ENCODE peak calls at places on chromosomes 1 and 21, in four cellular contexts. U is GM12878, H is HepG2, B is H1. J is an unnamed sample.
A peak's percentile ranks its signal among the peaks of the same experiment; 100 is the strongest.

GRCh38 chr1:117589531-117589930 is 16.3 kb upstream of the TENT5C start:
- DNase-seq in U (no peak), H (no peak), B (no peak), J (no peak)

GRCh38 chr21:35377505-35378090 is 328.5 kb upstream of the RUNX1 start:
- DNase-seq in U (no peak), H (no peak), B (no peak), J (no peak)

GRCh38 chr1:214215583-214215982 is 65.4 kb upstream of the SMYD2 start:
- DNase-seq in U (no peak), H (no peak), B (no peak), J (no peak)

GRCh38 chr21:37435120-37435519 is 68.5 kb downstream of the DYRK1A start:
- DNase-seq in U (no peak), H (no peak), B (peak; percentile 21), J (peak; percentile 92)

GRCh38 chr1:81158592-81158991 is 642.1 kb upstream of the ADGRL2 start:
- DNase-seq in U (no peak), H (no peak), B (no peak), J (no peak)

GRCh38 chr21:39515684-39516083 is 63.9 kb downstream of the SH3BGR start:
- DNase-seq in U (no peak), H (no peak), B (no peak), J (no peak)

GRCh38 chr1:25135903-25136302 is 96.4 kb downstream of the SYF2 start:
- DNase-seq in U (no peak), H (no peak), B (no peak), J (no peak)

GRCh38 chr1:117181630-117182041 is 29.1 kb downstream of the VTCN1 start:
- DNase-seq in U (no peak), H (no peak), B (no peak), J (no peak)

GRCh38 chr1:82388679-82389078 is 587.9 kb downstream of the ADGRL2 start:
- DNase-seq in U (no peak), H (no peak), B (no peak), J (no peak)

GRCh38 chr1:31626451-31627202 is 9.1 kb downstream of the HCRTR1 start:
- DNase-seq in U (no peak), H (no peak), B (no peak), J (no peak)

GRCh38 chr1:239719642-239720258 is 333.4 kb downstream of the CHRM3 start:
- DNase-seq in U (no peak), H (no peak), B (no peak), J (no peak)

GRCh38 chr1:89908993-89909436 is 85.9 kb upstream of the ZNF326 start:
- DNase-seq in U (no peak), H (no peak), B (no peak), J (no peak)

GRCh38 chr1:211520641-211521040 is 28.7 kb upstream of the RD3 start:
- DNase-seq in U (no peak), H (peak; percentile 54), B (no peak), J (no peak)

GRCh38 chr1:76961181-76961580 is 93.9 kb downstream of the ST6GALNAC5 start:
- DNase-seq in U (no peak), H (no peak), B (no peak), J (no peak)

GRCh38 chr1:159938905-159939587 is 6.4 kb downstream of the IGSF9 start:
- DNase-seq in U (no peak), H (no peak), B (no peak), J (no peak)

GRCh38 chr21:23356905-23357304 is 2250.4 kb downstream of the MRPL39 start:
- DNase-seq in U (no peak), H (no peak), B (no peak), J (no peak)

GRCh38 chr1:18211764-18212163 is 104.2 kb downstream of the IGSF21 start:
- DNase-seq in U (no peak), H (no peak), B (no peak), J (no peak)

GRCh38 chr1:212545941-212546638 is 62.5 kb upstream of the ATF3 start:
- DNase-seq in U (no peak), H (no peak), B (no peak), J (no peak)

GRCh38 chr1:25675729-25676476 is 59.3 kb downstream of the MAN1C1 start:
- DNase-seq in U (peak; percentile 93), H (no peak), B (no peak), J (no peak)

GRCh38 chr1:156865865-156866678 is 5.4 kb downstream of the NTRK1 start:
- DNase-seq in U (no peak), H (no peak), B (no peak), J (no peak)

GRCh38 chr21:15908187-15908586 is 178.4 kb downstream of the USP25 start:
- DNase-seq in U (no peak), H (no peak), B (no peak), J (no peak)

GRCh38 chr1:93219443-93219842 is 38.9 kb downstream of the CCDC18 start:
- DNase-seq in U (peak; percentile 16), H (no peak), B (no peak), J (no peak)
- TF ChIP-seq SUZ12 in U (no peak), H (no peak), B (no peak), J (no peak)

GRCh38 chr1:234756857-234757256 is 146.9 kb upstream of the IRF2BP2 start:
- DNase-seq in U (no peak), H (no peak), B (no peak), J (no peak)

GRCh38 chr1:234758851-234759250 is 148.9 kb upstream of the IRF2BP2 start:
- DNase-seq in U (no peak), H (no peak), B (no peak), J (no peak)

GRCh38 chr1:234759888-234760287 is 149.9 kb upstream of the IRF2BP2 start:
- DNase-seq in U (no peak), H (no peak), B (no peak), J (no peak)

GRCh38 chr1:234763361-234763760 is 153.4 kb upstream of the IRF2BP2 start:
- DNase-seq in U (no peak), H (no peak), B (no peak), J (no peak)

GRCh38 chr1:234760303-234760723 is 150.3 kb upstream of the IRF2BP2 start:
- DNase-seq in U (no peak), H (peak; percentile 58), B (no peak), J (no peak)
- TF ChIP-seq SP1 in U (no peak), H (no peak), B (peak; percentile 77), J (no peak)

GRCh38 chr21:29511076-29511475 is 212.4 kb downstream of the BACH1 start:
- DNase-seq in U (no peak), H (no peak), B (no peak), J (no peak)
- TF ChIP-seq SUZ12 in U (no peak), H (no peak), B (no peak), J (no peak)

GRCh38 chr1:6512908-6513280 is 21.4 kb upstream of the PLEKHG5 start:
- DNase-seq in U (no peak), H (no peak), B (no peak), J (no peak)
- TF ChIP-seq SP1 in U (no peak), H (no peak), B (no peak), J (no peak)

GRCh38 chr1:209455133-209455532 is 128.4 kb upstream of the CAMK1G start:
- DNase-seq in U (no peak), H (no peak), B (no peak), J (no peak)
- TF ChIP-seq SUZ12 in U (no peak), H (no peak), B (no peak), J (no peak)

GRCh38 chr1:244224487-244225430 is 173.7 kb downstream of the ZBTB18 start:
- DNase-seq in U (no peak), H (no peak), B (no peak), J (no peak)

GRCh38 chr1:244221961-244222360 is 170.9 kb downstream of the ZBTB18 start:
- DNase-seq in U (no peak), H (no peak), B (no peak), J (no peak)

GRCh38 chr1:244231193-244231571 is 180.1 kb downstream of the ZBTB18 start:
- DNase-seq in U (no peak), H (no peak), B (no peak), J (no peak)

GRCh38 chr1:244230470-244230869 is 179.4 kb downstream of the ZBTB18 start:
- DNase-seq in U (no peak), H (no peak), B (no peak), J (no peak)

GRCh38 chr1:244226440-244226839 is 175.4 kb downstream of the ZBTB18 start:
- DNase-seq in U (no peak), H (no peak), B (no peak), J (no peak)
- TF ChIP-seq SP1 in U (no peak), H (no peak), B (no peak), J (no peak)

GRCh38 chr1:16978139-16978538 is 2.3 kb downstream of the MFAP2 start:
- DNase-seq in U (no peak), H (no peak), B (no peak), J (no peak)
- TF ChIP-seq SUZ12 in U (no peak), H (no peak), B (no peak), J (no peak)

DNA sequence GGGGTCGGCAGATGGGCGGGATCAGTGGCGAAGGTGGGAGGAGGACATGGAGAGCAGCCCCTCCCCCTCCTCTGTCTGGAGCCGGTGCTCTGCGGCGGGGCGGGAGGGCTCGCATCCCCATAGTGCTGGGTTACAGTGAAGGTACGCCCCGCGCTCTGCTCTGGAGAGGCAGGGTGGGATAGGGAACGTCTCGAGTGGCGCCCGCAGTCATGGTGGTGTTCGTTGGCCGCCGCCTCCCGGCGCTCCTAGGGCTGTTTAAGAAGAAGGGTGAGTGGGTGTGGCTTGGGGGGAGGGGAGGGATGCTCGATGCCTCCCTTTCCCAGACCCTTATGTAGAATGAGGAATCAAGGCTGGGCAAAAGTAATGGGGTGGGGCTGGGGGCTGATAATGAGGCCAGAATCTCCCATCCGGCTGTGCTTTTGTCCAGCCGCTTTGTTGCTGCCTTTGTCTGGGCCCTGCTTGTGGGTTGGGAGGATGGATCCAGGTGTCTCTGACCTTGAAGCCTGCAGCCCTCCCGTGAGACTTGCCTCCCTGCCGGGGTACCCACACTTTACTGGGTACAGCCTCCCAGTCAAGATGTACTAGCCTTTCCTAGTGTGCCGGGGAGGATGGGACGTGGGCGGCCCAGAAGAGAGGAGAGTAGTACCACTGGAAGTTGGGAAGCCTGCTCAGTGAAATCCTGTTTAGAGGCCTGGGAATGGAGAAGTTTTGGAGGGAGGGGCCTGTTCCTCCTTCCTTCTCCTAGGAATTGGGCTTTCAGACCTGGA is 51.4 kb downstream of the YARS1 start:
- DNase-seq in U (no peak), H (no peak), B (no peak), J (no peak)
- TF ChIP-seq SP1 in U (no peak), H (no peak), B (peak; percentile 14), J (no peak)